ENCODE peak calls at places on chromosomes 7 and 10, in eight cellular contexts. R, J, Y, P, Z, C, V and X are unnamed samples.
A peak's percentile ranks its signal among the peaks of the same experiment; 100 is the strongest.

GRCh38 chr10:33113111-33113856 is 155.3 kb upstream of the ITGB1 start:
- DNase-seq in R (peak; percentile 47), J (no peak), Y (no peak), P (no peak), Z (peak; percentile 26), C (no peak), V (no peak), X (no peak)

GRCh38 chr10:47139121-47139520 is 160.9 kb upstream of the GDF10 start:
- DNase-seq in R (no peak), J (no peak), Y (no peak), P (no peak), Z (no peak), C (no peak), V (no peak), X (no peak)

GRCh38 chr10:96641396-96641795 is 54.6 kb upstream of the TM9SF3 start:
- DNase-seq in R (no peak), J (no peak), Y (no peak), P (no peak), Z (no peak), C (no peak), V (no peak), X (no peak)

GRCh38 chr7:104482362-104483042 is 154.1 kb downstream of the LHFPL3 start:
- DNase-seq in R (no peak), J (no peak), Y (no peak), P (no peak), Z (no peak), C (peak; percentile 94), V (no peak), X (peak; percentile 17)

GRCh38 chr7:132489776-132490237 is 86.5 kb downstream of the PLXNA4 start:
- DNase-seq in R (no peak), J (no peak), Y (peak; percentile 57), P (no peak), Z (no peak), C (no peak), V (no peak), X (no peak)

GRCh38 chr7:7944619-7945282 is 23.8 kb upstream of the GLCCI1 start:
- DNase-seq in R (no peak), J (no peak), Y (no peak), P (no peak), Z (no peak), C (peak; percentile 4), V (no peak), X (no peak)

GRCh38 chr7:55065511-55066229 is 46.9 kb downstream of the EGFR start:
- DNase-seq in R (peak; percentile 79), J (no peak), Y (no peak), P (peak; percentile 67), Z (peak; percentile 69), C (peak; percentile 23), V (peak; percentile 40), X (peak; percentile 23)

GRCh38 chr7:4129481-4130122 is 552.5 kb upstream of the FOXK1 start:
- DNase-seq in R (peak; percentile 8), J (peak; percentile 57), Y (no peak), P (no peak), Z (no peak), C (peak; percentile 60), V (no peak), X (no peak)

GRCh38 chr7:116528008-116528789 is 3.4 kb downstream of the CAV1 start:
- DNase-seq in R (peak; percentile 79), J (no peak), Y (no peak), P (peak; percentile 71), Z (peak; percentile 73), C (peak; percentile 46), V (no peak), X (peak; percentile 26)

GRCh38 chr7:665751-666453 is 60.6 kb upstream of the DNAAF5 start:
- DNase-seq in R (no peak), J (peak; percentile 54), Y (no peak), P (no peak), Z (no peak), C (peak; percentile 11), V (peak; percentile 72), X (no peak)

GRCh38 chr10:110074986-110075664 is 67.3 kb downstream of the ADD3 start:
- DNase-seq in R (peak; percentile 71), J (no peak), Y (no peak), P (no peak), Z (no peak), C (no peak), V (no peak), X (no peak)

GRCh38 chr7:28405662-28406061 is 6.7 kb upstream of the CREB5 start:
- DNase-seq in R (peak; percentile 97), J (no peak), Y (no peak), P (no peak), Z (peak; percentile 8), C (peak; percentile 55), V (no peak), X (peak; percentile 6)

GRCh38 chr10:30178565-30178964 is 119.2 kb upstream of the JCAD start:
- DNase-seq in R (no peak), J (no peak), Y (no peak), P (no peak), Z (no peak), C (no peak), V (no peak), X (no peak)

GRCh38 chr10:127619550-127619949 is 70.4 kb downstream of the NPS start:
- DNase-seq in R (no peak), J (no peak), Y (no peak), P (no peak), Z (no peak), C (no peak), V (no peak), X (no peak)

GRCh38 chr7:111839261-111839660 is 277.0 kb upstream of the IMMP2L start:
- DNase-seq in R (no peak), J (no peak), Y (no peak), P (no peak), Z (no peak), C (no peak), V (no peak), X (no peak)

GRCh38 chr10:43688348-43688892 is 39.7 kb upstream of the ZNF32 start:
- DNase-seq in R (no peak), J (no peak), Y (peak; percentile 16), P (no peak), Z (no peak), C (no peak), V (no peak), X (peak; percentile 40)

GRCh38 chr7:37918526-37918925 is 1.9 kb upstream of the SFRP4 start:
- DNase-seq in R (no peak), J (no peak), Y (no peak), P (no peak), Z (no peak), C (no peak), V (peak; percentile 54), X (no peak)
- TF ChIP-seq CTCF in R (no peak), J (no peak), Y (peak; percentile 10), P (no peak), Z (no peak), C (no peak), V (peak; percentile 61), X (no peak)

GRCh38 chr10:974038-974784 is 14.0 kb upstream of the GTPBP4 start:
- DNase-seq in R (peak; percentile 6), J (peak; percentile 79), Y (no peak), P (no peak), Z (peak; percentile 81), C (peak; percentile 33), V (no peak), X (peak; percentile 10)

GRCh38 chr10:976316-976715 is 11.9 kb upstream of the GTPBP4 start:
- DNase-seq in R (no peak), J (peak; percentile 37), Y (no peak), P (no peak), Z (no peak), C (no peak), V (no peak), X (no peak)

GRCh38 chr10:971613-972012 is 16.6 kb upstream of the GTPBP4 start:
- DNase-seq in R (no peak), J (peak; percentile 65), Y (no peak), P (no peak), Z (peak; percentile 61), C (no peak), V (no peak), X (peak; percentile 17)

GRCh38 chr10:972763-973162 is 15.5 kb upstream of the GTPBP4 start:
- DNase-seq in R (no peak), J (peak; percentile 52), Y (no peak), P (no peak), Z (no peak), C (no peak), V (no peak), X (peak; percentile 13)

DNA sequence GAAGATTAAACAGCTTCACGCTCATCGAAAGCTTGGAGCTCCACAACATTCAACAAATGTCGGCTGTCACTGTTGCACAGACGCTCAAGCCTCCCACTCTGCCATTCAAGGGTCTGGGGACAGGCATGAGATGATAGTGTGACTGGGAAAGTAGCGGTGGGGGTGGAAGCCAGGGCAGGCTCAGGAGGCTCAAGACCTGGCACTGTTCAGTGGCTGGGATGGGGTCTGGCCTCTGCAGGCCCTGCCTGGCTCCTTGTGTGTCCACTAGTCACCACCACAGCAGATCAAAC is 13.5 kb upstream of the GTPBP4 start:
- DNase-seq in R (no peak), J (peak; percentile 56), Y (no peak), P (no peak), Z (no peak), C (no peak), V (no peak), X (peak; percentile 29)
- H3K9me3 ChIP-seq in R (peaks cover 4% of the 10 kb centered on the region), J (peaks cover 10% of the 10 kb centered on the region), Y (peaks cover 14% of the 10 kb centered on the region), P (peaks cover 19% of the 10 kb centered on the region), Z (no peaks in the 10 kb centered on the region), C (no peaks in the 10 kb centered on the region), V (peaks cover 11% of the 10 kb centered on the region), X (no peaks in the 10 kb centered on the region)

GRCh38 chr10:126133082-126133620 is 236.8 kb downstream of the FANK1 start:
- DNase-seq in R (no peak), J (no peak), Y (no peak), P (no peak), Z (no peak), C (no peak), V (no peak), X (no peak)

GRCh38 chr10:126133906-126134703 is 237.7 kb downstream of the FANK1 start:
- DNase-seq in R (peak; percentile 61), J (no peak), Y (no peak), P (peak; percentile 26), Z (peak; percentile 51), C (no peak), V (no peak), X (no peak)

GRCh38 chr10:126137557-126138221 is 241.3 kb downstream of the FANK1 start:
- DNase-seq in R (peak; percentile 27), J (no peak), Y (no peak), P (no peak), Z (no peak), C (no peak), V (no peak), X (no peak)

GRCh38 chr10:126135939-126136595 is 239.7 kb downstream of the FANK1 start:
- DNase-seq in R (no peak), J (no peak), Y (no peak), P (no peak), Z (no peak), C (no peak), V (no peak), X (no peak)

GRCh38 chr10:126135177-126135576 is 238.8 kb downstream of the FANK1 start:
- DNase-seq in R (no peak), J (no peak), Y (peak; percentile 1), P (no peak), Z (no peak), C (no peak), V (no peak), X (no peak)
- TF ChIP-seq CTCF in R (no peak), J (no peak), Y (no peak), P (no peak), Z (no peak), C (no peak), V (peak; percentile 65), X (no peak)

DNA sequence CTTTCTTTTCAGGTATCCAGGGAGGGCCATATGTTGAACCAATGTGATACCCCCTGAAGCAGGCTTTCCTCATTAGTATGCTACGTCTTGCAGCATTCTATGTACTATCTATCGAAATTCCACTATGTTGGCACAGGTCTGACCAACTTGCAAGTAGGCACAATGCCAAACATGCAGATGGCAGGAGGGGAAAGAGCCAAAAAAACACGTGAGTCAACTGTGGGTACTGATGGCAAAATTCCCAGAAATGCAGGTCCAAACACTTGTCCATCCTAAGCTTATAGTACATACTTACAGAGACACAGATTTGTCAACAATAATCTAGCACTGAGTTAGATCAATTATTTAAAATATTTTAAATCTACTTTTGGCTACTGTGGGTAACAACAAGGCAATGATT is 394.9 kb downstream of the DGKB start:
- DNase-seq in R (peak; percentile 94), J (no peak), Y (no peak), P (no peak), Z (no peak), C (peak; percentile 80), V (no peak), X (no peak)
- H3K9me3 ChIP-seq in R (peaks cover 3% of the 10 kb centered on the region), J (no peaks in the 10 kb centered on the region), Y (no peaks in the 10 kb centered on the region), P (no peaks in the 10 kb centered on the region), Z (no peaks in the 10 kb centered on the region), C (no peaks in the 10 kb centered on the region), V (no peaks in the 10 kb centered on the region), X (no peaks in the 10 kb centered on the region)